ENCODE peak calls at places on chromosome 22, in ten cellular contexts. One of them, this sample, is unnamed.

GRCh38 chr22:21674611-21675010 is 8.8 kb downstream of the PPIL2 start:
- DNase-seq in endothelial cell: no peak
- DNase-seq in uterus: no peak
- DNase-seq in AG10803: no peak
- DNase-seq in tibial artery: no peak
- DNase-seq in fibroblast of mammary gland: no peak
- DNase-seq in WTC11: no peak
- DNase-seq in heart right ventricle: no peak
- DNase-seq in heart left ventricle: no peak
- DNase-seq in psoas muscle: no peak
- DNase-seq in this sample: no peak

GRCh38 chr22:35126993-35127392 is 61.0 kb downstream of the ISX start:
- DNase-seq in tibial artery: no peak
- DNase-seq in AG10803: no peak
- DNase-seq in heart left ventricle: no peak
- DNase-seq in uterus: no peak
- DNase-seq in psoas muscle: no peak
- DNase-seq in WTC11: no peak
- DNase-seq in heart right ventricle: no peak
- DNase-seq in fibroblast of mammary gland: no peak
- DNase-seq in endothelial cell: no peak
- DNase-seq in this sample: no peak

GRCh38 chr22:24431309-24432034 is 4.1 kb downstream of the ADORA2A start:
- DNase-seq in fibroblast of mammary gland: no peak
- DNase-seq in AG10803: no peak
- DNase-seq in WTC11: no peak
- DNase-seq in psoas muscle: peak
- DNase-seq in uterus: no peak
- DNase-seq in heart right ventricle: no peak
- DNase-seq in endothelial cell: no peak
- DNase-seq in heart left ventricle: no peak
- DNase-seq in tibial artery: peak
- DNase-seq in this sample: no peak

GRCh38 chr22:31951201-31952093 is 7.1 kb downstream of the YWHAH start:
- DNase-seq in heart right ventricle: no peak
- DNase-seq in fibroblast of mammary gland: no peak
- DNase-seq in tibial artery: no peak
- DNase-seq in heart left ventricle: no peak
- DNase-seq in uterus: no peak
- DNase-seq in WTC11: no peak
- DNase-seq in endothelial cell: no peak
- DNase-seq in psoas muscle: no peak
- DNase-seq in AG10803: no peak
- DNase-seq in this sample: no peak

GRCh38 chr22:35425971-35426800 is 26.2 kb downstream of the MCM5 start:
- DNase-seq in WTC11: peak
- DNase-seq in AG10803: peak
- DNase-seq in heart right ventricle: no peak
- DNase-seq in tibial artery: no peak
- DNase-seq in fibroblast of mammary gland: no peak
- DNase-seq in psoas muscle: no peak
- DNase-seq in uterus: no peak
- DNase-seq in heart left ventricle: no peak
- DNase-seq in endothelial cell: no peak
- DNase-seq in this sample: no peak

GRCh38 chr22:45604239-45604711 is 67.4 kb upstream of the ATXN10 start:
- DNase-seq in heart right ventricle: no peak
- DNase-seq in AG10803: peak
- DNase-seq in heart left ventricle: no peak
- DNase-seq in WTC11: no peak
- DNase-seq in tibial artery: peak
- DNase-seq in endothelial cell: no peak
- DNase-seq in fibroblast of mammary gland: peak
- DNase-seq in uterus: no peak
- DNase-seq in psoas muscle: no peak
- DNase-seq in this sample: peak

GRCh38 chr22:45007247-45007945 is 2.4 kb downstream of the PHF21B start:
- DNase-seq in endothelial cell: peak
- DNase-seq in heart left ventricle: peak
- DNase-seq in psoas muscle: no peak
- DNase-seq in heart right ventricle: peak
- DNase-seq in AG10803: no peak
- DNase-seq in WTC11: peak
- DNase-seq in tibial artery: no peak
- DNase-seq in uterus: peak
- DNase-seq in fibroblast of mammary gland: no peak
- DNase-seq in this sample: peak

GRCh38 chr22:36213596-36213995 is 12.0 kb upstream of the APOL4 start:
- DNase-seq in heart right ventricle: no peak
- DNase-seq in tibial artery: no peak
- DNase-seq in heart left ventricle: no peak
- DNase-seq in uterus: no peak
- DNase-seq in fibroblast of mammary gland: no peak
- DNase-seq in AG10803: no peak
- DNase-seq in psoas muscle: no peak
- DNase-seq in endothelial cell: no peak
- DNase-seq in WTC11: no peak
- DNase-seq in this sample: no peak

GRCh38 chr22:31271485-31271884 is 20.8 kb downstream of the PIK3IP1 start:
- DNase-seq in psoas muscle: no peak
- DNase-seq in fibroblast of mammary gland: no peak
- DNase-seq in heart left ventricle: no peak
- DNase-seq in uterus: no peak
- DNase-seq in AG10803: no peak
- DNase-seq in WTC11: no peak
- DNase-seq in heart right ventricle: no peak
- DNase-seq in tibial artery: no peak
- DNase-seq in endothelial cell: no peak
- DNase-seq in this sample: no peak

GRCh38 chr22:22769434-22770279 is 118.0 kb upstream of the IGLL5 start:
- DNase-seq in endothelial cell: no peak
- DNase-seq in heart left ventricle: no peak
- DNase-seq in fibroblast of mammary gland: no peak
- DNase-seq in WTC11: no peak
- DNase-seq in uterus: no peak
- DNase-seq in AG10803: no peak
- DNase-seq in psoas muscle: no peak
- DNase-seq in heart right ventricle: no peak
- DNase-seq in tibial artery: no peak
- DNase-seq in this sample: no peak

GRCh38 chr22:22770881-22771280 is 116.7 kb upstream of the IGLL5 start:
- DNase-seq in tibial artery: no peak
- DNase-seq in uterus: no peak
- DNase-seq in fibroblast of mammary gland: no peak
- DNase-seq in WTC11: no peak
- DNase-seq in endothelial cell: no peak
- DNase-seq in heart right ventricle: no peak
- DNase-seq in AG10803: no peak
- DNase-seq in heart left ventricle: no peak
- DNase-seq in psoas muscle: no peak
- DNase-seq in this sample: no peak

GRCh38 chr22:22770280-22770871 is 117.2 kb upstream of the IGLL5 start:
- DNase-seq in psoas muscle: no peak
- DNase-seq in endothelial cell: peak
- DNase-seq in heart left ventricle: no peak
- DNase-seq in tibial artery: no peak
- DNase-seq in uterus: no peak
- DNase-seq in heart right ventricle: peak
- DNase-seq in WTC11: peak
- DNase-seq in fibroblast of mammary gland: peak
- DNase-seq in AG10803: no peak
- DNase-seq in this sample: peak

GRCh38 chr22:22768885-22769284 is 118.7 kb upstream of the IGLL5 start:
- DNase-seq in tibial artery: no peak
- DNase-seq in heart right ventricle: no peak
- DNase-seq in WTC11: no peak
- DNase-seq in heart left ventricle: no peak
- DNase-seq in psoas muscle: no peak
- DNase-seq in uterus: no peak
- DNase-seq in endothelial cell: no peak
- DNase-seq in fibroblast of mammary gland: no peak
- DNase-seq in AG10803: no peak
- DNase-seq in this sample: no peak

GRCh38 chr22:22767876-22768602 is 119.6 kb upstream of the IGLL5 start:
- DNase-seq in WTC11: peak
- DNase-seq in heart right ventricle: no peak
- DNase-seq in fibroblast of mammary gland: peak
- DNase-seq in AG10803: no peak
- DNase-seq in tibial artery: no peak
- DNase-seq in uterus: no peak
- DNase-seq in heart left ventricle: no peak
- DNase-seq in endothelial cell: no peak
- DNase-seq in psoas muscle: no peak
- DNase-seq in this sample: no peak
- TF ChIP-seq CTCF in WTC11: peak
- TF ChIP-seq CTCF in heart right ventricle: no peak
- TF ChIP-seq CTCF in fibroblast of mammary gland: peak
- TF ChIP-seq CTCF in AG10803: no peak
- TF ChIP-seq CTCF in tibial artery: no peak
- TF ChIP-seq CTCF in uterus: no peak
- TF ChIP-seq CTCF in heart left ventricle: no peak
- TF ChIP-seq CTCF in endothelial cell: no peak
- TF ChIP-seq CTCF in psoas muscle: no peak
- TF ChIP-seq CTCF in this sample: no peak

GRCh38 chr22:29838599-29838956 is 504 bp upstream of the ASCC2 start:
- DNase-seq in psoas muscle: no peak
- DNase-seq in WTC11: no peak
- DNase-seq in tibial artery: no peak
- DNase-seq in heart right ventricle: no peak
- DNase-seq in uterus: no peak
- DNase-seq in heart left ventricle: no peak
- DNase-seq in fibroblast of mammary gland: no peak
- DNase-seq in endothelial cell: no peak
- DNase-seq in AG10803: no peak
- DNase-seq in this sample: no peak
- TF ChIP-seq CTCF in psoas muscle: no peak
- TF ChIP-seq CTCF in WTC11: no peak
- TF ChIP-seq CTCF in tibial artery: no peak
- TF ChIP-seq CTCF in heart right ventricle: no peak
- TF ChIP-seq CTCF in uterus: no peak
- TF ChIP-seq CTCF in heart left ventricle: no peak
- TF ChIP-seq CTCF in fibroblast of mammary gland: no peak
- TF ChIP-seq CTCF in endothelial cell: no peak
- TF ChIP-seq CTCF in AG10803: no peak
- TF ChIP-seq CTCF in this sample: no peak

GRCh38 chr22:19495562-19496323 is 16.0 kb downstream of the CDC45 start:
- DNase-seq in psoas muscle: no peak
- DNase-seq in endothelial cell: peak
- DNase-seq in tibial artery: no peak
- DNase-seq in heart left ventricle: no peak
- DNase-seq in WTC11: no peak
- DNase-seq in AG10803: peak
- DNase-seq in heart right ventricle: no peak
- DNase-seq in fibroblast of mammary gland: peak
- DNase-seq in uterus: no peak
- DNase-seq in this sample: no peak
- TF ChIP-seq CTCF in psoas muscle: peak
- TF ChIP-seq CTCF in endothelial cell: peak
- TF ChIP-seq CTCF in tibial artery: no peak
- TF ChIP-seq CTCF in heart left ventricle: peak
- TF ChIP-seq CTCF in WTC11: no peak
- TF ChIP-seq CTCF in AG10803: peak
- TF ChIP-seq CTCF in heart right ventricle: peak
- TF ChIP-seq CTCF in fibroblast of mammary gland: peak
- TF ChIP-seq CTCF in uterus: peak
- TF ChIP-seq CTCF in this sample: no peak

GRCh38 chr22:43479962-43480361 is 68.1 kb downstream of the MPPED1 start:
- DNase-seq in WTC11: no peak
- DNase-seq in endothelial cell: no peak
- DNase-seq in uterus: no peak
- DNase-seq in tibial artery: no peak
- DNase-seq in heart left ventricle: no peak
- DNase-seq in heart right ventricle: no peak
- DNase-seq in psoas muscle: no peak
- DNase-seq in AG10803: no peak
- DNase-seq in fibroblast of mammary gland: no peak
- DNase-seq in this sample: no peak

GRCh38 chr22:43482310-43482625 is 70.5 kb downstream of the MPPED1 start:
- DNase-seq in WTC11: no peak
- DNase-seq in AG10803: no peak
- DNase-seq in heart right ventricle: no peak
- DNase-seq in uterus: no peak
- DNase-seq in tibial artery: no peak
- DNase-seq in psoas muscle: no peak
- DNase-seq in fibroblast of mammary gland: no peak
- DNase-seq in heart left ventricle: no peak
- DNase-seq in endothelial cell: no peak
- DNase-seq in this sample: no peak

GRCh38 chr22:43483266-43483665 is 71.5 kb downstream of the MPPED1 start:
- DNase-seq in heart left ventricle: no peak
- DNase-seq in heart right ventricle: no peak
- DNase-seq in fibroblast of mammary gland: no peak
- DNase-seq in WTC11: no peak
- DNase-seq in endothelial cell: no peak
- DNase-seq in uterus: no peak
- DNase-seq in psoas muscle: no peak
- DNase-seq in tibial artery: no peak
- DNase-seq in AG10803: no peak
- DNase-seq in this sample: no peak

GRCh38 chr22:43483669-43484068 is 71.9 kb downstream of the MPPED1 start:
- DNase-seq in heart left ventricle: no peak
- DNase-seq in endothelial cell: no peak
- DNase-seq in uterus: no peak
- DNase-seq in fibroblast of mammary gland: no peak
- DNase-seq in tibial artery: no peak
- DNase-seq in AG10803: no peak
- DNase-seq in psoas muscle: no peak
- DNase-seq in heart right ventricle: no peak
- DNase-seq in WTC11: no peak
- DNase-seq in this sample: no peak

DNA sequence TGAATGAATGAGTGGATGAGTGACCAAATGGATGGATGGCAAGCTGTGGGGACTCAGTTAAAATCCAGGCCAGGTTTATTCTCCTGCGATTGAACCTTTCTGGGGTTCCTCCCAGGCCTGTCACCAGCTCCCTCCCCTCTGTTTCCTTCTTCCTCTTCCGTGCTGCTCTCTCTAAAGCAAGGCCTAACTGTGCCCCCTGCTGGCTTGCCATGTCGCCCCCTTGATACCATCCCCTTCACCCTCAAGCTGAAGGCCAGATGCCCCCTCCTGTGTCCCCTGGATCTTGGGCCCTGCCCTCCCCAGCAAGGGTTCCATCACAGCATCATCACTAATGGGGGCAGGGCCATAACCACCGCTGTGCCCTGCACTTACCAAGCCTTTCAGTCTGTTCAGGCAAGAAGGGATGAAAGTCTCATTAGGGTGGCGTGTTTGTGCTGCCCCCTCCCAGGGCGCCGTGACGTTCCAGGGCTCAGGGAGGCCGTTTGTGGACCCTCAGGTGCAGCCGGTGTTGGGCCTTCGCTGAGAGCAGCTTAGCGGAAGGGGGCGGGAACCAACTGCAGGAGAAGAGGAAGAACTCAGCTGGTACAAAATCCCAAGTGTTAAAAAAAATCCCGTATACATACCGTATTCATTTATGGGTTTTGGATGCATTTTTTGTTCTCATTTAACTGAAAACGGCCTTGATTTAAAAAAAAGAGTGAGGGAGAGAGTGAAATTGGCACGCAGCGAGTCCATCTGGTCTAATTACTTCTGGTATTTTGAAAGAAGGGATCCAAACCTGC is 69.9 kb downstream of the MPPED1 start:
- DNase-seq in heart right ventricle: no peak
- DNase-seq in psoas muscle: no peak
- DNase-seq in WTC11: no peak
- DNase-seq in uterus: no peak
- DNase-seq in fibroblast of mammary gland: no peak
- DNase-seq in endothelial cell: peak
- DNase-seq in tibial artery: no peak
- DNase-seq in AG10803: no peak
- DNase-seq in heart left ventricle: no peak
- DNase-seq in this sample: no peak
- TF ChIP-seq CTCF in heart right ventricle: no peak
- TF ChIP-seq CTCF in psoas muscle: no peak
- TF ChIP-seq CTCF in WTC11: no peak
- TF ChIP-seq CTCF in uterus: no peak
- TF ChIP-seq CTCF in fibroblast of mammary gland: no peak
- TF ChIP-seq CTCF in endothelial cell: no peak
- TF ChIP-seq CTCF in tibial artery: no peak
- TF ChIP-seq CTCF in AG10803: no peak
- TF ChIP-seq CTCF in heart left ventricle: no peak
- TF ChIP-seq CTCF in this sample: no peak

This sample was measured in astrocyte of the spinal cord.